ENCODE peak calls at places on chromosomes 11 and 22, in four cellular contexts. I is aorta, H is SJCRH30, J is ascending aorta. C is an unnamed sample. For H3K4me1, H3K36me3 and H3K9me3, the result is how much of the 10 kb centered on the place peaks cover.

GRCh38 chr11:119520400-119520799 is 97.4 kb upstream of the THY1 start:
- DNase-seq in H (no peak), I (no peak), J (no peak), C (no peak)

GRCh38 chr11:267491-267994 is 10.7 kb upstream of the NLRP6 start:
- DNase-seq in I (no peak), J (no peak), H (no peak), C (no peak)

GRCh38 chr22:46352691-46353386 is 17.3 kb downstream of the TRMU start:
- DNase-seq in I (peak), H (no peak), J (no peak), C (no peak)

GRCh38 chr11:125075900-125076317 is 12.8 kb downstream of the SLC37A2 start:
- DNase-seq in I (no peak), J (no peak), H (no peak), C (no peak)

GRCh38 chr11:131665344-131665968 is 295.0 kb downstream of the NTM start:
- DNase-seq in H (no peak), J (no peak), I (no peak), C (no peak)

GRCh38 chr11:128339721-128340271 is 247.6 kb downstream of the ETS1 start:
- DNase-seq in J (no peak), I (no peak), H (no peak), C (no peak)

GRCh38 chr11:6531267-6531752 is 34.2 kb downstream of the DNHD1 start:
- DNase-seq in I (no peak), H (peak), J (no peak), C (peak)

GRCh38 chr22:40826984-40827741 is 8.0 kb upstream of the SLC25A17 start:
- DNase-seq in J (no peak), H (no peak), I (no peak), C (no peak)

GRCh38 chr11:68946416-68947090 is 34.2 kb downstream of the MRGPRD start:
- DNase-seq in H (no peak), J (no peak), I (peak), C (no peak)

GRCh38 chr11:73645972-73646631 is at the start of gene PLEKHB1:
- DNase-seq in I (no peak), H (no peak), J (no peak), C (no peak)

GRCh38 chr11:46382644-46383403 is 1.4 kb downstream of the MDK start:
- DNase-seq in H (peak), J (no peak), I (no peak), C (peak)

GRCh38 chr11:65414776-65415498 is 7.7 kb upstream of the NEAT1 start:
- DNase-seq in H (no peak), I (peak), J (no peak), C (no peak)

GRCh38 chr11:86978756-86979608 is 23.8 kb upstream of the FZD4 start:
- DNase-seq in J (no peak), H (peak), I (no peak), C (peak)

DNA sequence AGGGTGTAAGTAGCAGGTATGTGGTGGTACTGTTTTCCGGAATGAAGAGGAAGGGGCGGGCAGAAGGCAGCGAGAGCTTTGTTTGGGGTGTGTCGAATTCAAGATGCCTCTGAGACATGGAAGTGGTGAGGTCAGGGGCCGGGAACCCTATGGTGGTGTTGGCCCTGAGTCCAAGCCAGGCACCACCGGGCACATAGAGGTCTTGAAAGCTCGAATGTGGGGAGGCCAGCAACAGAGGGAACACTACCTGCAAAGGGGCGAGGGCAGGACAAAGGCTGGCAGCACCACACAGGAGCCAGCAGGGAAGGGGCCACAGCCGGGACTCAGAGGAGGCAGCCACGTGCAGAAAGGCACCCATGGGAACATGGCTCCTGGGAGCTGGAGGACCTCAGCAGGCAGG is 57.8 kb downstream of the CDKN1C start:
- DNase-seq in I (peak), H (no peak), J (no peak), C (no peak)
- H3K4me1 ChIP-seq in I (under half), H (under half), J (under half), C (under half)

DNA sequence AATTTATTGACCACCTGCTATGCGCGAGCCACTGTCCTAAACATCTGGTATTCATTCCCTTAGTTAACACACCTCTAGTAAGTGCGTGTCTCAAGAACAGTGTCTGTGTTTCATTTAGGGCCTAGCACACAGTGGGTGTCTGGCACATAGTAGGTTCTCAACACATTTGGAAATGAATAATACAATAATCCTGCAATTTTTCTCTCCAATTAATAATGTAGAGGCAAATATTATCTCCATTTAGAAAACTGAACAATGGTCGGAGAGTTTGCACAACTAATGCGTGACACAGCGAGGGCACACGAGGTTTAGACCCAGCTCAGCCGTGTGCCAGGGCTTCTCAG is 4.0 kb upstream of the NCF4 start:
- DNase-seq in H (no peak), J (no peak), I (no peak), C (no peak)
- H3K36me3 ChIP-seq in H (under half), J (under half), I (under half), C (under half)

GRCh38 chr22:47375621-47376321 is 613.3 kb downstream of the TBC1D22A start:
- DNase-seq in J (no peak), H (no peak), I (peak), C (no peak)
- H3K9me3 ChIP-seq in J (under half), H (under half), I (under half), C (under half)

GRCh38 chr11:67024966-67025365 is 2.0 kb downstream of the SYT12 start:
- DNase-seq in I (no peak), H (no peak), J (no peak), C (no peak)

GRCh38 chr11:67025750-67026149 is 2.8 kb downstream of the SYT12 start:
- DNase-seq in I (no peak), J (no peak), H (no peak), C (no peak)

GRCh38 chr11:67027943-67028542 is 5.1 kb downstream of the SYT12 start:
- DNase-seq in J (no peak), I (no peak), H (no peak), C (no peak)

GRCh38 chr11:67027483-67027930 is 4.6 kb downstream of the SYT12 start:
- DNase-seq in H (no peak), J (no peak), I (no peak), C (no peak)

DNA sequence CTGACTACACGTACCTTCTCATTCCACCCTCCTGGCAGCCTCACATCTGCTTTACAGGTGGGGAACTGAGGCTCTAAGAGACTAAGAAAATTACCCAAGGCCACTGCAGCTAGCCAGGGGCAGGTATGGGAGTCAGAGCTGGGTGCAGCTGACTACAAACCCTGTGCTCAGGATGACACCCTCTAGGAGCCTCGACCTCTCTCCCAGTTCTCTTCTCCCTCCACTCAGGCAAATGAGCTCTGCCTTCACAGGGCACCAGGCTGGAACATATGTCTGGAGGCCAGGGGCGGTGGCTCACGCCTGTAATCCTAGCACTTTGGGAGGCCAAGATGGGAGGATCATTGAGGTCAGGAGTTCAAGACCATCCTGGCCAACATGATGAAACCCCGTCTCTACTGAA is 4.0 kb downstream of the SYT12 start:
- DNase-seq in I (no peak), J (no peak), H (no peak), C (no peak)
- H3K4me1 ChIP-seq in I (under half), J (under half), H (under half), C (under half)

GRCh38 chr22:23231471-23232093 is 51.3 kb downstream of the BCR start:
- DNase-seq in H (no peak), J (no peak), I (no peak), C (no peak)
- H3K36me3 ChIP-seq in H (under half), J (under half), I (under half), C (under half)

GRCh38 chr11:55819330-55819729 is at the start of gene OR5D18:
- DNase-seq in I (no peak), H (no peak), J (no peak), C (no peak)
- H3K9me3 ChIP-seq in I (under half), H (under half), J (under half), C (under half)

GRCh38 chr11:96103102-96103501 is 179.2 kb upstream of the MTMR2 start:
- DNase-seq in H (no peak), J (no peak), I (no peak), C (no peak)

GRCh38 chr11:96098511-96099241 is 174.8 kb upstream of the MTMR2 start:
- DNase-seq in J (no peak), I (no peak), H (no peak), C (no peak)

GRCh38 chr11:96103721-96104120 is 179.8 kb upstream of the MTMR2 start:
- DNase-seq in H (no peak), I (no peak), J (no peak), C (no peak)

GRCh38 chr11:96102664-96103068 is 178.8 kb upstream of the MTMR2 start:
- DNase-seq in I (no peak), J (no peak), H (no peak), C (no peak)

DNA sequence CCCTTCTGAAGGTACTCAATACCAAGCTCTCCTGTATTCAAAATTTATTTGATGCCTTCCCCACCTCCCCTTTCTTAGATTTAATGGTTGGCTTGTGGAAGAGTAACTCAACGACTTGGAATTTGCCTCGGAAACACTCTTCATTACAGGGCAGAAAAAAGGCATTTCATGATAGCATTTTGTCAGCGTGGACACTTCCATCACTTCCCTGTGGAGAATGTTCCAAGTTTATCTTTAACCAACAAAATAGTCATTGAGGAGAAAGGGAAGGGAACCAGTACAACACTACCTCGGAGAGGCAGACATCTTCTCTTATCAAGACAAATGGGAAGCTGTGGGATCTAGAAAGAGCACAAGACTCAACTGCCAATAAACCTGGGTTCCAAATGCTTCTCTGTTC is 177.2 kb upstream of the MTMR2 start:
- DNase-seq in J (no peak), I (no peak), H (no peak), C (no peak)
- H3K4me1 ChIP-seq in J (under half), I (under half), H (under half), C (under half)

DNA sequence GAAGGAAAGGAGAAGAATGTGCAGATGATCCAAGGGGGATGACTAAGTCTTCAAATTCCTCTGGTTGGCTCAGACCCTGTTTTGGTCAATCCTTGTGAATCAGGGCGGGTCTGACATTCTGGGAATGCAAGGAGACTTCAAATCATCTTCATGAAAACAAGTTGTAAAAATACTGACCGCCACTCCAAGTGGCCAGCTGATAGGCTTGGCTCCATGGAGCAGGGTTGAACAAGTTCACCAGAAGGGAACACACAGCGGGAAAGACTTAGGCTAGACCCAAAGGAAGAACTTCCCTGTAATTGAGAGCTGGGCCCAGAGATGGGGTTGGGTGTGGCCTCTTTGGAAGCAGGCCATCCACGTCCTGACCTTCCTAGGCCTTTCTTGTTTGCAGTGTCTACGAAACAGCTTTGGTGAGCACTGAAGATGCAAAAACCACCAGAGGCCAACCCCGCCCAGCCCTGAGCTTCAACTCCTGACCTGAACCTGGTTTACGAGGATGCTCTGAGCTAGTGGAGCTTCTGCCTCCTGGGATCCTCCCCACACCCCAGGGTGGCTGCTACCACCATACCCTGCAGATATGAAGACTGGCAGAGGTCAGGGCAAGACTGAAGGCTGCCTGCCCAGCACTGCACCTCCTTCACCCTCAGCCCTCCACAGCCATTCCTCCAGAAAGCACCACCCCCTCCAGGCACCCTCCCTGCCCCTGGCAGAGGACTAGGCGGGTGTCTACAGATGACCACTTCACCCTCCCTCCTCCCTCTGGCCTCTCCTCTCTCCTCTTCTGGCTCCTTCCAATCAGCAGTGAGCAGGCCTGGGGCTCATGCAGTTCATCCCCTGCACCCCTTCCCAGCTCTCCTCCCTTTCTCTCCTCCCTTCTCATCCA is 26.1 kb downstream of the GDPD5 start:
- DNase-seq in J (no peak), H (no peak), I (no peak), C (no peak)
- H3K36me3 ChIP-seq in J (under half), H (under half), I (under half), C (under half)

C was measured in HAP-1.